ENCODE peak calls at places on chromosomes 11 and 22, in six cellular contexts. W is foreskin keratinocyte; K is fibroblast of lung; O is CD4-positive, CD25-positive, alpha-beta regulatory T cell; H is GOT3; F is ACHN. M is an unnamed sample.
A peak's percentile ranks its signal among the peaks of the same experiment; 100 is the strongest.

GRCh38 chr11:37449146-37449545 is 851.1 kb upstream of the RAG2 start:
- DNase-seq in W (peak; percentile 49), K (peak; percentile 78), O (no peak), H (no peak), F (peak; percentile 38), M (peak; percentile 7)

GRCh38 chr11:61294717-61295595 is at the start of gene VWCE:
- DNase-seq in W (peak; percentile 50), K (peak; percentile 51), O (peak; percentile 10), H (no peak), F (peak; percentile 69), M (peak; percentile 77)

GRCh38 chr11:662689-663274 is 25.7 kb downstream of the DRD4 start:
- DNase-seq in W (peak; percentile 17), K (peak; percentile 64), O (peak; percentile 12), H (no peak), F (peak; percentile 54), M (peak; percentile 87)

GRCh38 chr11:57527056-57527631 is 3.4 kb downstream of the TIMM10 start:
- DNase-seq in W (peak; percentile 39), K (peak; percentile 71), O (peak; percentile 55), H (no peak), F (peak; percentile 47), M (peak; percentile 27)

GRCh38 chr11:42244376-42244775 is 784.9 kb upstream of the LRRC4C start:
- DNase-seq in W (peak; percentile 20), K (no peak), O (no peak), H (no peak), F (no peak), M (no peak)

GRCh38 chr11:104402812-104403521 is 239.0 kb upstream of the PDGFD start:
- DNase-seq in W (no peak), K (no peak), O (no peak), H (no peak), F (peak; percentile 8), M (no peak)

GRCh38 chr11:35518766-35519165 is 6.7 kb downstream of the PAMR1 start:
- DNase-seq in W (no peak), K (peak; percentile 38), O (no peak), H (no peak), F (no peak), M (no peak)

GRCh38 chr11:10864688-10865087 is 6.8 kb upstream of the ZBED5 start:
- DNase-seq in W (no peak), K (peak; percentile 62), O (no peak), H (no peak), F (no peak), M (no peak)

GRCh38 chr11:134030853-134031252 is 38.0 kb upstream of the JAM3 start:
- DNase-seq in W (no peak), K (no peak), O (no peak), H (no peak), F (no peak), M (no peak)

GRCh38 chr22:41648431-41648830 is 27.3 kb downstream of the XRCC6 start:
- DNase-seq in W (no peak), K (no peak), O (no peak), H (no peak), F (no peak), M (no peak)

GRCh38 chr11:1741741-1742140 is 8.7 kb downstream of the IFITM10 start:
- DNase-seq in W (no peak), K (no peak), O (no peak), H (no peak), F (no peak), M (no peak)

GRCh38 chr11:114059278-114059983 is at the start of gene ZBTB16:
- DNase-seq in W (no peak), K (peak; percentile 95), O (peak; percentile 53), H (no peak), F (no peak), M (no peak)

GRCh38 chr22:34294986-34295385 is 374.7 kb upstream of the LARGE1 start:
- DNase-seq in W (no peak), K (no peak), O (no peak), H (no peak), F (no peak), M (no peak)

GRCh38 chr11:45806937-45807791 is 2.2 kb downstream of the SLC35C1 start:
- DNase-seq in W (no peak), K (no peak), O (no peak), H (no peak), F (no peak), M (no peak)

GRCh38 chr22:39457546-39458442 is 982 bp downstream of the MGAT3 start:
- DNase-seq in W (no peak), K (no peak), O (no peak), H (no peak), F (no peak), M (no peak)

GRCh38 chr11:12110714-12111481 is 508 bp downstream of the MICAL2 start:
- DNase-seq in W (no peak), K (no peak), O (peak; percentile 21), H (no peak), F (no peak), M (no peak)

GRCh38 chr11:9092846-9093778 is 1.7 kb upstream of the SCUBE2 start:
- DNase-seq in W (no peak), K (peak; percentile 5), O (no peak), H (no peak), F (no peak), M (no peak)

GRCh38 chr22:31653944-31654343 is 8.1 kb downstream of the PISD start:
- DNase-seq in W (no peak), K (no peak), O (no peak), H (no peak), F (no peak), M (no peak)

GRCh38 chr11:19595840-19596751 is 116.5 kb upstream of the NAV2 start:
- DNase-seq in W (peak; percentile 20), K (peak; percentile 93), O (no peak), H (peak; percentile 21), F (no peak), M (peak; percentile 85)

GRCh38 chr11:108994887-108995286 is 330.0 kb downstream of the DDX10 start:
- DNase-seq in W (no peak), K (no peak), O (no peak), H (no peak), F (no peak), M (no peak)

GRCh38 chr22:19109198-19110063 is 12.8 kb downstream of the DGCR2 start:
- DNase-seq in W (peak; percentile 68), K (peak; percentile 72), O (peak; percentile 55), H (no peak), F (no peak), M (no peak)

GRCh38 chr22:45240810-45241631 is at the start of gene KIAA0930:
- DNase-seq in W (no peak), K (peak; percentile 64), O (peak; percentile 83), H (no peak), F (peak; percentile 69), M (peak; percentile 91)

GRCh38 chr11:15710593-15711260 is 596.0 kb downstream of the INSC start:
- DNase-seq in W (no peak), K (no peak), O (no peak), H (no peak), F (no peak), M (no peak)

GRCh38 chr11:34219862-34220490 is 114.5 kb downstream of the NAT10 start:
- DNase-seq in W (no peak), K (peak; percentile 19), O (no peak), H (no peak), F (no peak), M (no peak)

GRCh38 chr22:49690454-49690853 is 137.2 kb downstream of the BRD1 start:
- DNase-seq in W (no peak), K (no peak), O (no peak), H (no peak), F (no peak), M (no peak)

GRCh38 chr11:124446926-124447325 is 1.4 kb upstream of the OR8B8 start:
- DNase-seq in W (peak; percentile 4), K (no peak), O (no peak), H (no peak), F (no peak), M (no peak)

GRCh38 chr22:49701380-49702067 is 126.1 kb downstream of the BRD1 start:
- DNase-seq in W (no peak), K (no peak), O (no peak), H (no peak), F (no peak), M (no peak)

GRCh38 chr11:41716862-41717261 is 257.4 kb upstream of the LRRC4C start:
- DNase-seq in W (no peak), K (no peak), O (no peak), H (no peak), F (no peak), M (no peak)

GRCh38 chr11:61513143-61513740 is 4.7 kb downstream of the LRRC10B start:
- DNase-seq in W (no peak), K (no peak), O (no peak), H (no peak), F (no peak), M (no peak)

GRCh38 chr22:46679711-46680269 is 58.3 kb downstream of the CERK start:
- DNase-seq in W (no peak), K (no peak), O (no peak), H (no peak), F (no peak), M (peak; percentile 49)

GRCh38 chr11:1975185-1975584 is 22.5 kb downstream of the H19 start:
- DNase-seq in W (no peak), K (no peak), O (no peak), H (no peak), F (no peak), M (no peak)

M was measured in hepatic stellate cell.